ENCODE peak calls at places on chromosome 7, in four cellular contexts. One of them, this sample, is unnamed.

GRCh38 chr7:92409357-92409756 is 37.9 kb upstream of the GATAD1 start:
- DNase-seq in substantia nigra: no peak
- DNase-seq in stimulated activated CD8-positive, alpha-beta memory T cell treated with anti-CD3 and anti-CD28 coated beads, Interleukin-4, amount 100 ng/mL, for 1 hour: no peak
- DNase-seq in epithelial cell of esophagus: no peak
- DNase-seq in this sample: no peak

GRCh38 chr7:140212100-140212881 is 35.5 kb upstream of the KDM7A start:
- DNase-seq in epithelial cell of esophagus: peak
- DNase-seq in stimulated activated CD8-positive, alpha-beta memory T cell treated with anti-CD3 and anti-CD28 coated beads, Interleukin-4, amount 100 ng/mL, for 1 hour: no peak
- DNase-seq in substantia nigra: no peak
- DNase-seq in this sample: no peak

GRCh38 chr7:128141683-128142195 is 99.3 kb upstream of the LEP start:
- DNase-seq in epithelial cell of esophagus: no peak
- DNase-seq in substantia nigra: no peak
- DNase-seq in stimulated activated CD8-positive, alpha-beta memory T cell treated with anti-CD3 and anti-CD28 coated beads, Interleukin-4, amount 100 ng/mL, for 1 hour: no peak
- DNase-seq in this sample: no peak

GRCh38 chr7:50973814-50974213 is 191.1 kb upstream of the GRB10 start:
- DNase-seq in stimulated activated CD8-positive, alpha-beta memory T cell treated with anti-CD3 and anti-CD28 coated beads, Interleukin-4, amount 100 ng/mL, for 1 hour: no peak
- DNase-seq in epithelial cell of esophagus: no peak
- DNase-seq in substantia nigra: no peak
- DNase-seq in this sample: no peak

GRCh38 chr7:128217030-128217805 is 23.9 kb upstream of the LEP start:
- DNase-seq in stimulated activated CD8-positive, alpha-beta memory T cell treated with anti-CD3 and anti-CD28 coated beads, Interleukin-4, amount 100 ng/mL, for 1 hour: no peak
- DNase-seq in substantia nigra: no peak
- DNase-seq in epithelial cell of esophagus: peak
- DNase-seq in this sample: no peak

GRCh38 chr7:29987083-29987482 is 2.5 kb downstream of the SCRN1 start:
- DNase-seq in stimulated activated CD8-positive, alpha-beta memory T cell treated with anti-CD3 and anti-CD28 coated beads, Interleukin-4, amount 100 ng/mL, for 1 hour: no peak
- DNase-seq in substantia nigra: no peak
- DNase-seq in epithelial cell of esophagus: peak
- DNase-seq in this sample: no peak

GRCh38 chr7:75957021-75957736 is 37.2 kb downstream of the TMEM120A start:
- DNase-seq in epithelial cell of esophagus: peak
- DNase-seq in substantia nigra: no peak
- DNase-seq in stimulated activated CD8-positive, alpha-beta memory T cell treated with anti-CD3 and anti-CD28 coated beads, Interleukin-4, amount 100 ng/mL, for 1 hour: no peak
- DNase-seq in this sample: no peak

GRCh38 chr7:117596134-117596533 is 116.3 kb downstream of the CFTR start:
- DNase-seq in stimulated activated CD8-positive, alpha-beta memory T cell treated with anti-CD3 and anti-CD28 coated beads, Interleukin-4, amount 100 ng/mL, for 1 hour: no peak
- DNase-seq in substantia nigra: no peak
- DNase-seq in epithelial cell of esophagus: no peak
- DNase-seq in this sample: no peak

GRCh38 chr7:102211590-102212550 is 74.8 kb upstream of the SH2B2 start:
- DNase-seq in stimulated activated CD8-positive, alpha-beta memory T cell treated with anti-CD3 and anti-CD28 coated beads, Interleukin-4, amount 100 ng/mL, for 1 hour: no peak
- DNase-seq in epithelial cell of esophagus: no peak
- DNase-seq in substantia nigra: no peak
- DNase-seq in this sample: no peak

GRCh38 chr7:76356823-76357222 is 2.0 kb downstream of the YWHAG start:
- DNase-seq in epithelial cell of esophagus: peak
- DNase-seq in stimulated activated CD8-positive, alpha-beta memory T cell treated with anti-CD3 and anti-CD28 coated beads, Interleukin-4, amount 100 ng/mL, for 1 hour: no peak
- DNase-seq in substantia nigra: no peak
- DNase-seq in this sample: no peak

GRCh38 chr7:148964510-148965267 is 63.6 kb downstream of the PDIA4 start:
- DNase-seq in epithelial cell of esophagus: no peak
- DNase-seq in substantia nigra: peak
- DNase-seq in stimulated activated CD8-positive, alpha-beta memory T cell treated with anti-CD3 and anti-CD28 coated beads, Interleukin-4, amount 100 ng/mL, for 1 hour: no peak
- DNase-seq in this sample: no peak

GRCh38 chr7:104341545-104341944 is 13.1 kb downstream of the LHFPL3 start:
- DNase-seq in stimulated activated CD8-positive, alpha-beta memory T cell treated with anti-CD3 and anti-CD28 coated beads, Interleukin-4, amount 100 ng/mL, for 1 hour: no peak
- DNase-seq in epithelial cell of esophagus: no peak
- DNase-seq in substantia nigra: no peak
- DNase-seq in this sample: no peak

GRCh38 chr7:517848-518629 is 1.6 kb downstream of the PDGFA start:
- DNase-seq in epithelial cell of esophagus: peak
- DNase-seq in substantia nigra: peak
- DNase-seq in stimulated activated CD8-positive, alpha-beta memory T cell treated with anti-CD3 and anti-CD28 coated beads, Interleukin-4, amount 100 ng/mL, for 1 hour: no peak
- DNase-seq in this sample: no peak